ENCODE peak calls at places on chromosomes 6 and 20, in six cellular contexts. S is T-helper 17 cell; V is stimulated activated CD4-positive, alpha-beta T cell treated with anti-CD3 and anti-CD28 coated beads, Interleukin-15, amount 100 ng/mL, for 1 hour; D is NCI-H1417 treated with DMSO at 0.1 percent for 48 hours; T is psoas muscle; L is GM03348. Q is an unnamed sample.
A peak's percentile ranks its signal among the peaks of the same experiment; 100 is the strongest.

GRCh38 chr20:18738055-18738454 is 75.5 kb upstream of the SCP2D1 start:
- DNase-seq in S (no peak), L (peak; percentile 33), D (no peak), V (no peak), T (no peak), Q (peak; percentile 65)

GRCh38 chr6:43992783-43993505 is 134.3 kb downstream of the MRPL14 start:
- DNase-seq in S (no peak), L (no peak), T (peak; percentile 93), D (no peak), V (no peak), Q (no peak)

GRCh38 chr20:2252419-2253060 is 43.3 kb upstream of the TGM3 start:
- DNase-seq in S (no peak), V (no peak), T (no peak), L (no peak), D (no peak), Q (no peak)

GRCh38 chr20:19785886-19786285 is 27.8 kb downstream of the RIN2 start:
- DNase-seq in D (no peak), V (no peak), S (no peak), L (peak; percentile 14), T (no peak), Q (peak; percentile 68)

GRCh38 chr6:144351338-144351737 is 66.2 kb downstream of the UTRN start:
- DNase-seq in L (no peak), D (no peak), V (no peak), S (no peak), T (no peak), Q (no peak)

GRCh38 chr6:87832025-87832825 is 130.2 kb upstream of the AKIRIN2 start:
- DNase-seq in T (no peak), V (no peak), L (peak; percentile 37), S (no peak), D (peak; percentile 52), Q (peak; percentile 24)

GRCh38 chr20:15619816-15620215 is 953.4 kb downstream of the KIF16B start:
- DNase-seq in D (no peak), T (no peak), L (no peak), V (no peak), S (no peak), Q (no peak)

GRCh38 chr6:121305957-121306607 is 28.2 kb downstream of the TBC1D32 start:
- DNase-seq in T (no peak), S (no peak), L (peak; percentile 17), V (no peak), D (no peak), Q (peak; percentile 29)

GRCh38 chr6:156279306-156279969 is 497.7 kb upstream of the ARID1B start:
- DNase-seq in V (no peak), T (no peak), D (peak; percentile 77), L (no peak), S (no peak), Q (peak; percentile 0)

GRCh38 chr20:5309971-5310370 is 6.8 kb downstream of the PROKR2 start:
- DNase-seq in T (no peak), S (no peak), L (no peak), D (no peak), V (no peak), Q (no peak)

GRCh38 chr6:100620085-100620484 is 155.4 kb upstream of the SIM1 start:
- DNase-seq in T (no peak), S (no peak), D (no peak), V (no peak), L (peak; percentile 11), Q (peak; percentile 88)

GRCh38 chr20:59398552-59399265 is 98.3 kb downstream of the EDN3 start:
- DNase-seq in T (no peak), L (no peak), D (no peak), V (no peak), S (no peak), Q (no peak)

GRCh38 chr6:108565893-108566292 is 5.2 kb downstream of the FOXO3 start:
- DNase-seq in S (no peak), T (no peak), D (no peak), V (no peak), L (peak; percentile 55), Q (peak; percentile 94)

GRCh38 chr6:7901056-7901455 is 9.5 kb downstream of the TXNDC5 start:
- DNase-seq in V (no peak), D (no peak), S (no peak), L (no peak), T (no peak), Q (no peak)

GRCh38 chr6:25485820-25486559 is 166.0 kb upstream of the SCGN start:
- DNase-seq in D (peak; percentile 36), V (no peak), L (no peak), T (no peak), S (no peak), Q (peak; percentile 20)

GRCh38 chr20:62064788-62065668 is 653 bp downstream of the TAF4 start:
- DNase-seq in T (peak; percentile 50), V (no peak), D (no peak), S (no peak), L (peak; percentile 61), Q (no peak)

GRCh38 chr20:63957004-63957689 is 931 bp upstream of the UCKL1 start:
- DNase-seq in S (peak; percentile 42), T (peak; percentile 82), D (peak; percentile 35), L (peak; percentile 87), V (peak; percentile 48), Q (peak; percentile 56)

GRCh38 chr6:8027965-8028651 is 36.1 kb downstream of the BLOC1S5 start:
- DNase-seq in D (no peak), S (no peak), L (peak; percentile 37), V (no peak), T (no peak), Q (peak; percentile 40)

GRCh38 chr6:20811112-20811746 is 277.0 kb downstream of the CDKAL1 start:
- DNase-seq in L (peak; percentile 77), V (no peak), T (no peak), S (no peak), D (no peak), Q (peak; percentile 95)

GRCh38 chr6:31860349-31860748 is 2.3 kb downstream of the NEU1 start:
- DNase-seq in T (no peak), L (no peak), V (no peak), D (no peak), S (no peak), Q (no peak)

GRCh38 chr20:34249291-34249690 is 8.1 kb downstream of the ASIP start:
- DNase-seq in L (peak; percentile 31), D (no peak), S (no peak), V (no peak), T (no peak), Q (peak; percentile 71)

GRCh38 chr20:34089655-34090324 is 22.3 kb downstream of the EIF2S2 start:
- DNase-seq in S (no peak), L (no peak), D (no peak), T (no peak), V (no peak), Q (no peak)

GRCh38 chr20:40589581-40589980 is 99.5 kb downstream of the MAFB start:
- DNase-seq in D (no peak), V (no peak), T (no peak), L (no peak), S (no peak), Q (no peak)

GRCh38 chr6:17505062-17505476 is 95.0 kb upstream of the FAM8A1 start:
- DNase-seq in S (no peak), D (no peak), L (peak; percentile 24), T (no peak), V (no peak), Q (peak; percentile 39)

GRCh38 chr20:37528442-37529213 is 952 bp upstream of the BLCAP start:
- DNase-seq in D (no peak), T (no peak), L (no peak), S (no peak), V (no peak), Q (no peak)

GRCh38 chr6:11093065-11093590 is 506 bp upstream of the SMIM13 start:
- DNase-seq in T (no peak), L (no peak), D (peak; percentile 59), V (no peak), S (no peak), Q (peak; percentile 33)

GRCh38 chr20:58331961-58332551 is 22.5 kb downstream of the RAB22A start:
- DNase-seq in T (no peak), D (no peak), S (no peak), V (no peak), L (no peak), Q (no peak)

GRCh38 chr6:153790048-153790447 is 249.0 kb upstream of the OPRM1 start:
- DNase-seq in V (no peak), T (no peak), L (no peak), D (no peak), S (no peak), Q (peak; percentile 8)

GRCh38 chr6:52352239-52353008 is 9.5 kb upstream of the PAQR8 start:
- DNase-seq in T (no peak), D (no peak), V (no peak), S (no peak), L (peak; percentile 82), Q (peak; percentile 97)

GRCh38 chr20:46126440-46127056 is 8.4 kb downstream of the CD40 start:
- DNase-seq in T (no peak), L (no peak), V (no peak), S (no peak), D (no peak), Q (no peak)

GRCh38 chr6:72382602-72383529 is 239.0 kb upstream of the KCNQ5 start:
- DNase-seq in S (no peak), L (no peak), T (no peak), V (no peak), D (no peak), Q (no peak)

GRCh38 chr6:43856005-43856765 is 86.2 kb downstream of the VEGFA start:
- DNase-seq in S (no peak), D (no peak), V (no peak), L (no peak), T (peak; percentile 72), Q (peak; percentile 45)

GRCh38 chr6:11766589-11767450 is 11.8 kb downstream of the ADTRP start:
- DNase-seq in S (no peak), L (peak; percentile 84), D (no peak), V (no peak), T (no peak), Q (peak; percentile 98)